ENCODE peak calls at places on chromosomes 4 and X, in six cellular contexts. One of them, this sample, is unnamed. For H3K9me3, the result is how much of the 10 kb centered on the place peaks cover.

GRCh38 chr4:40363382-40363920 is 28.3 kb downstream of the CHRNA9 start:
- DNase-seq in H9: no peak
- DNase-seq in GM23248: no peak
- DNase-seq in CD8-positive, alpha-beta memory T cell: no peak
- DNase-seq in heart right ventricle: no peak
- DNase-seq in naive thymus-derived CD4-positive, alpha-beta T cell: no peak
- DNase-seq in this sample: no peak

GRCh38 chr4:139530833-139531427 is 25.1 kb downstream of the SETD7 start:
- DNase-seq in naive thymus-derived CD4-positive, alpha-beta T cell: peak
- DNase-seq in GM23248: peak
- DNase-seq in H9: peak
- DNase-seq in CD8-positive, alpha-beta memory T cell: peak
- DNase-seq in heart right ventricle: peak
- DNase-seq in this sample: peak

GRCh38 chrX:40784516-40785151 is 49.3 kb upstream of the MED14 start:
- DNase-seq in H9: no peak
- DNase-seq in naive thymus-derived CD4-positive, alpha-beta T cell: no peak
- DNase-seq in GM23248: no peak
- DNase-seq in heart right ventricle: no peak
- DNase-seq in CD8-positive, alpha-beta memory T cell: no peak
- DNase-seq in this sample: no peak

GRCh38 chr4:23635468-23635867 is 254.4 kb downstream of the PPARGC1A start:
- DNase-seq in GM23248: no peak
- DNase-seq in heart right ventricle: no peak
- DNase-seq in naive thymus-derived CD4-positive, alpha-beta T cell: no peak
- DNase-seq in H9: no peak
- DNase-seq in CD8-positive, alpha-beta memory T cell: no peak
- DNase-seq in this sample: no peak

GRCh38 chr4:151987606-151988005 is 226.8 kb upstream of the GATB start:
- DNase-seq in CD8-positive, alpha-beta memory T cell: no peak
- DNase-seq in GM23248: no peak
- DNase-seq in heart right ventricle: no peak
- DNase-seq in H9: no peak
- DNase-seq in naive thymus-derived CD4-positive, alpha-beta T cell: no peak
- DNase-seq in this sample: no peak

GRCh38 chr4:1792832-1793495 is at the start of gene FGFR3:
- DNase-seq in GM23248: peak
- DNase-seq in CD8-positive, alpha-beta memory T cell: peak
- DNase-seq in heart right ventricle: peak
- DNase-seq in H9: peak
- DNase-seq in naive thymus-derived CD4-positive, alpha-beta T cell: peak
- DNase-seq in this sample: peak

GRCh38 chrX:10104958-10105658 is 51.7 kb upstream of the CLCN4 start:
- DNase-seq in heart right ventricle: no peak
- DNase-seq in H9: no peak
- DNase-seq in CD8-positive, alpha-beta memory T cell: no peak
- DNase-seq in GM23248: peak
- DNase-seq in naive thymus-derived CD4-positive, alpha-beta T cell: no peak
- DNase-seq in this sample: no peak

GRCh38 chr4:159508917-159509500 is 406.1 kb downstream of the RAPGEF2 start:
- DNase-seq in CD8-positive, alpha-beta memory T cell: no peak
- DNase-seq in heart right ventricle: no peak
- DNase-seq in GM23248: no peak
- DNase-seq in naive thymus-derived CD4-positive, alpha-beta T cell: no peak
- DNase-seq in H9: no peak
- DNase-seq in this sample: no peak

GRCh38 chr4:85928775-85929585 is 430.9 kb downstream of the MAPK10 start:
- DNase-seq in GM23248: peak
- DNase-seq in CD8-positive, alpha-beta memory T cell: no peak
- DNase-seq in H9: no peak
- DNase-seq in heart right ventricle: no peak
- DNase-seq in naive thymus-derived CD4-positive, alpha-beta T cell: no peak
- DNase-seq in this sample: no peak

GRCh38 chr4:8328456-8328855 is 58.9 kb downstream of the HTRA3 start:
- DNase-seq in GM23248: no peak
- DNase-seq in H9: no peak
- DNase-seq in CD8-positive, alpha-beta memory T cell: no peak
- DNase-seq in naive thymus-derived CD4-positive, alpha-beta T cell: no peak
- DNase-seq in heart right ventricle: no peak
- DNase-seq in this sample: no peak

GRCh38 chr4:78775278-78776030 is 696 bp upstream of the BMP2K start:
- DNase-seq in naive thymus-derived CD4-positive, alpha-beta T cell: peak
- DNase-seq in GM23248: peak
- DNase-seq in CD8-positive, alpha-beta memory T cell: peak
- DNase-seq in heart right ventricle: peak
- DNase-seq in H9: peak
- DNase-seq in this sample: peak

GRCh38 chrX:111339212-111339611 is 68.9 kb upstream of the CAPN6 start:
- DNase-seq in GM23248: no peak
- DNase-seq in heart right ventricle: no peak
- DNase-seq in naive thymus-derived CD4-positive, alpha-beta T cell: no peak
- DNase-seq in CD8-positive, alpha-beta memory T cell: no peak
- DNase-seq in H9: no peak
- DNase-seq in this sample: no peak

GRCh38 chr4:16204505-16204904 is 21.8 kb downstream of the TAPT1 start:
- DNase-seq in CD8-positive, alpha-beta memory T cell: no peak
- DNase-seq in GM23248: no peak
- DNase-seq in naive thymus-derived CD4-positive, alpha-beta T cell: no peak
- DNase-seq in H9: no peak
- DNase-seq in heart right ventricle: no peak
- DNase-seq in this sample: no peak

GRCh38 chr4:183249854-183250253 is 70.2 kb downstream of the CLDN22 start:
- DNase-seq in H9: no peak
- DNase-seq in CD8-positive, alpha-beta memory T cell: no peak
- DNase-seq in heart right ventricle: no peak
- DNase-seq in naive thymus-derived CD4-positive, alpha-beta T cell: no peak
- DNase-seq in GM23248: peak
- DNase-seq in this sample: no peak

GRCh38 chrX:119218198-119218597 is 17.9 kb upstream of the PGRMC1 start:
- DNase-seq in H9: no peak
- DNase-seq in CD8-positive, alpha-beta memory T cell: no peak
- DNase-seq in GM23248: peak
- DNase-seq in naive thymus-derived CD4-positive, alpha-beta T cell: no peak
- DNase-seq in heart right ventricle: no peak
- DNase-seq in this sample: no peak

GRCh38 chr4:85423414-85423813 is 51.5 kb upstream of the ARHGAP24 start:
- DNase-seq in H9: no peak
- DNase-seq in heart right ventricle: no peak
- DNase-seq in CD8-positive, alpha-beta memory T cell: no peak
- DNase-seq in GM23248: peak
- DNase-seq in naive thymus-derived CD4-positive, alpha-beta T cell: no peak
- DNase-seq in this sample: no peak

GRCh38 chr4:86496094-86497060 is 97.7 kb upstream of the PTPN13 start:
- DNase-seq in heart right ventricle: peak
- DNase-seq in naive thymus-derived CD4-positive, alpha-beta T cell: no peak
- DNase-seq in H9: no peak
- DNase-seq in GM23248: peak
- DNase-seq in CD8-positive, alpha-beta memory T cell: no peak
- DNase-seq in this sample: peak

GRCh38 chr4:81527709-81528108 is 56.0 kb upstream of the RASGEF1B start:
- DNase-seq in naive thymus-derived CD4-positive, alpha-beta T cell: no peak
- DNase-seq in H9: no peak
- DNase-seq in heart right ventricle: no peak
- DNase-seq in CD8-positive, alpha-beta memory T cell: no peak
- DNase-seq in GM23248: no peak
- DNase-seq in this sample: no peak

GRCh38 chr4:144985014-144985413 is 113.0 kb downstream of the ANAPC10 start:
- DNase-seq in H9: no peak
- DNase-seq in GM23248: peak
- DNase-seq in naive thymus-derived CD4-positive, alpha-beta T cell: no peak
- DNase-seq in CD8-positive, alpha-beta memory T cell: no peak
- DNase-seq in heart right ventricle: no peak
- DNase-seq in this sample: no peak

GRCh38 chrX:33188881-33189280 is 22.5 kb downstream of the DMD start:
- DNase-seq in CD8-positive, alpha-beta memory T cell: no peak
- DNase-seq in heart right ventricle: no peak
- DNase-seq in GM23248: no peak
- DNase-seq in naive thymus-derived CD4-positive, alpha-beta T cell: no peak
- DNase-seq in H9: no peak
- DNase-seq in this sample: no peak

GRCh38 chr4:142372570-142373300 is 473.4 kb downstream of the INPP4B start:
- DNase-seq in CD8-positive, alpha-beta memory T cell: no peak
- DNase-seq in heart right ventricle: no peak
- DNase-seq in naive thymus-derived CD4-positive, alpha-beta T cell: no peak
- DNase-seq in GM23248: peak
- DNase-seq in H9: no peak
- DNase-seq in this sample: no peak

GRCh38 chrX:153464116-153464515 is 6.3 kb downstream of the HAUS7 start:
- DNase-seq in CD8-positive, alpha-beta memory T cell: no peak
- DNase-seq in GM23248: no peak
- DNase-seq in heart right ventricle: no peak
- DNase-seq in H9: no peak
- DNase-seq in naive thymus-derived CD4-positive, alpha-beta T cell: no peak
- DNase-seq in this sample: no peak

GRCh38 chr4:21531048-21531447 is 417.5 kb downstream of the KCNIP4 start:
- DNase-seq in H9: no peak
- DNase-seq in naive thymus-derived CD4-positive, alpha-beta T cell: no peak
- DNase-seq in CD8-positive, alpha-beta memory T cell: no peak
- DNase-seq in heart right ventricle: no peak
- DNase-seq in GM23248: no peak
- DNase-seq in this sample: no peak

GRCh38 chr4:87589531-87589930 is 18.8 kb upstream of the DSPP start:
- DNase-seq in GM23248: peak
- DNase-seq in H9: no peak
- DNase-seq in heart right ventricle: no peak
- DNase-seq in CD8-positive, alpha-beta memory T cell: no peak
- DNase-seq in naive thymus-derived CD4-positive, alpha-beta T cell: no peak
- DNase-seq in this sample: no peak

GRCh38 chr4:77347341-77347740 is 190.3 kb downstream of the CCNG2 start:
- DNase-seq in GM23248: no peak
- DNase-seq in CD8-positive, alpha-beta memory T cell: no peak
- DNase-seq in naive thymus-derived CD4-positive, alpha-beta T cell: no peak
- DNase-seq in heart right ventricle: no peak
- DNase-seq in H9: no peak
- DNase-seq in this sample: no peak

DNA sequence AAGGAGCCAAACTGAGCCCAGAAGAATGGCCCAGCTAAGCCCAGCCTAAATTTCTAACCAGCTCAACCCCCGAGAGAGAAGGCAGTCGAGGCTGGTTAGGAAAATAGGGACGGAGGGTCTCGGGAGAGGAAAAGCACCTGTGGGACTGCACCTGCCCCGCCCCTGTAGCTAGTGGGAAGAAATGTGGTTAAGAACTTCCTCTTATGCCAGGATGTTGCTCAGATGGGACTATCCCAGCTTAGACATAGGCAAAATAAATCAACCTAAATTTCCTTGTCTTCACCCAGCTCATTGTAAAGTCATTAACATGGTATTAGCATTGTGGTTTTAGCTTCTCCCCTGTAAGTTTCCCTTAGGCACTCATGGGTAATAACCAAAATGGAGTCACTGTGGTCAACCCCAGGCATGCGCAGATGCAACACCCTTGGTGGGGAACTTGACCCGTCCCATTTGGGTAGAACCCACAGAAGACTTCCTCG is 86.8 kb downstream of the ZNF718 start:
- DNase-seq in CD8-positive, alpha-beta memory T cell: no peak
- DNase-seq in GM23248: no peak
- DNase-seq in naive thymus-derived CD4-positive, alpha-beta T cell: no peak
- DNase-seq in heart right ventricle: no peak
- DNase-seq in H9: no peak
- DNase-seq in this sample: no peak
- H3K9me3 ChIP-seq in CD8-positive, alpha-beta memory T cell: under half
- H3K9me3 ChIP-seq in GM23248: under half
- H3K9me3 ChIP-seq in naive thymus-derived CD4-positive, alpha-beta T cell: under half
- H3K9me3 ChIP-seq in heart right ventricle: under half
- H3K9me3 ChIP-seq in H9: under half
- H3K9me3 ChIP-seq in this sample: under half

DNA sequence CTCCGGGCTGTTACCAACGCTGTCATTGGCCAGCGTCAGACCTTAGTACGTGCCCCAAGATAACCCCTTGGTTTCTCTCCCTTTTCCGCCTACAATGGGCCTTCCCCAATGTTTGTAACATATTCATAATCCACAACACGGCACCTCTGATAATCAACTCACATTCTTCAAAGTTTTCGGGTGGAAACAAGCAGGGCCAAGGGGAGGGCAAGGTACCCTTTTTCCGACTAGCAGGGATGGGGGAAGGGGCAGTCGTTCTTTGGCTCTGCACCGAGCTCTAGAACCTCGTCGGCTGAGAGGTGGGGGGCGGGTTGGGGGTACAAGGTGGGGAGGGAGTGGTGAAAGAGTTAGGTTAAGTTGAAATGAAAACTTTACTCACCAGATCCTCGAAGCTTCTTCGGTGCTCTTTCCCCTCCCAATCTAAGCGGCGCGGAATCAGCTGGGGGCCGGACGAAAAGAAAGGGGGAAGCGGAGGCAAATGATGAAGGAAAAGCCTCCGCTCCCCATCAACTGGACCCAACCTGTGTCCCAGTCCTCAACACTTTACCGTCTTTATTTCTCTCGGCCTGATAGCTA is 1.4 kb downstream of the BRWD3 start:
- DNase-seq in CD8-positive, alpha-beta memory T cell: peak
- DNase-seq in naive thymus-derived CD4-positive, alpha-beta T cell: peak
- DNase-seq in GM23248: peak
- DNase-seq in heart right ventricle: peak
- DNase-seq in H9: peak
- DNase-seq in this sample: peak
- H3K9me3 ChIP-seq in CD8-positive, alpha-beta memory T cell: under half
- H3K9me3 ChIP-seq in naive thymus-derived CD4-positive, alpha-beta T cell: under half
- H3K9me3 ChIP-seq in GM23248: under half
- H3K9me3 ChIP-seq in heart right ventricle: under half
- H3K9me3 ChIP-seq in H9: under half
- H3K9me3 ChIP-seq in this sample: under half

DNA sequence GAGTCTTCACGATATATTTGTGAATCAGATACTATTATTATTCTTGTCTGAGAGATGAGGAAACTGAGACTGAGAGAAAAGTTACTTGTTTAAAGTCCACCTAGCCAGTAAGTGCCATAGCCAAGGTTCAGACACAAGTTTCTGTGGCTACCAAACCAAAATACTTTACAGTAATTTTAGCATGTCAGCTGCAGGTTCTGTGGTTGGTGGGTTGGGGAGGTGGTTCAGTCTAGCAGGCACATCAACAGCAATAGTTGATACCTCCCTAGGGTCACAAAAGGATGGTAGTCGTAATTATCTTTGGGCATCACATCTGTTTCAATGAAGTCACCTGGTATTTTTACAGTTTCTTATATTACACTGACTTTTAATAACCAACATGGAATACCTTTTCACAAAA is 35.6 kb upstream of the EDA2R start:
- DNase-seq in H9: no peak
- DNase-seq in CD8-positive, alpha-beta memory T cell: no peak
- DNase-seq in GM23248: no peak
- DNase-seq in naive thymus-derived CD4-positive, alpha-beta T cell: no peak
- DNase-seq in heart right ventricle: no peak
- DNase-seq in this sample: no peak
- H3K9me3 ChIP-seq in H9: under half
- H3K9me3 ChIP-seq in CD8-positive, alpha-beta memory T cell: under half
- H3K9me3 ChIP-seq in GM23248: under half
- H3K9me3 ChIP-seq in naive thymus-derived CD4-positive, alpha-beta T cell: under half
- H3K9me3 ChIP-seq in heart right ventricle: under half
- H3K9me3 ChIP-seq in this sample: under half

DNA sequence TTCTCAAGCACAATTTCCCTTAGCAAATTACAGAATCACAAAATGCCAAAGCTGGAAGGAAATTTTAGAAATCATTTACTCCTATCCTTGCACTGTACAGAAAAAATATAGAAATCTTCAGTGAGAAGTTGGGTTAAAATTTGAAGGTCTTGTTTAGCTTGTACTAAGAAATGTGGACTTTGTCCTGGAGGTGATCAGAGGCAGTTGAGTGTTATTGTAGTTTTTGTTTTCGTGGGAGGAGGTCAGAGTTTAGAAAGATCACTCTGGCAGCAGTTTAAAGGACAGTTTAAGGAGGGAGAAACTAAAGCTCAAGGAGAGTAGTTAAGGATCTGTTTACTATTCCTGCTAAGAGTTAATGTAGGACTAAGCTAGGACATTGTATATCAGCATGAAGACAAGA is 54.4 kb upstream of the CXorf51B start:
- DNase-seq in naive thymus-derived CD4-positive, alpha-beta T cell: no peak
- DNase-seq in heart right ventricle: no peak
- DNase-seq in GM23248: no peak
- DNase-seq in CD8-positive, alpha-beta memory T cell: no peak
- DNase-seq in H9: no peak
- DNase-seq in this sample: no peak
- H3K9me3 ChIP-seq in naive thymus-derived CD4-positive, alpha-beta T cell: under half
- H3K9me3 ChIP-seq in heart right ventricle: under half
- H3K9me3 ChIP-seq in GM23248: under half
- H3K9me3 ChIP-seq in CD8-positive, alpha-beta memory T cell: under half
- H3K9me3 ChIP-seq in H9: under half
- H3K9me3 ChIP-seq in this sample: under half

This sample was measured in T-helper 17 cell.